ENCODE peak calls at places on chromosomes 11 and 22, in four cellular contexts. R is A549, B is HepG2, S is ovary. X is an unnamed sample. For H3K9me3, the result is how much of the 10 kb centered on the place peaks cover.

GRCh38 chr22:44828193-44828592 is 75.8 kb downstream of the ARHGAP8 start:
- DNase-seq in R (peak), B (no peak), S (no peak), X (no peak)

GRCh38 chr11:41665633-41666032 is 206.2 kb upstream of the LRRC4C start:
- DNase-seq in R (no peak), B (no peak), S (no peak), X (no peak)

GRCh38 chr22:42269407-42270177 is 861 bp downstream of the TCF20 start:
- DNase-seq in R (peak), B (peak), S (peak), X (no peak)

GRCh38 chr11:124143034-124143433 is 27.8 kb downstream of the VWA5A start:
- DNase-seq in R (no peak), B (no peak), S (no peak), X (no peak)

GRCh38 chr11:61279934-61280656 is 15.0 kb downstream of the VWCE start:
- DNase-seq in R (no peak), B (no peak), S (no peak), X (no peak)

GRCh38 chr11:1934326-1935155 is 12.6 kb upstream of the MRPL23 start:
- DNase-seq in R (no peak), B (no peak), S (no peak), X (no peak)

GRCh38 chr11:110890995-110891394 is 178.8 kb upstream of the ARHGAP20 start:
- DNase-seq in R (no peak), B (no peak), S (no peak), X (no peak)

GRCh38 chr11:111520565-111520964 is 6.0 kb downstream of the HOATZ start:
- DNase-seq in R (no peak), B (no peak), S (no peak), X (no peak)

GRCh38 chr22:19959587-19960490 is 18.2 kb upstream of the TXNRD2 start:
- DNase-seq in R (no peak), B (no peak), S (peak), X (no peak)

GRCh38 chr22:19957445-19957844 is 15.8 kb upstream of the TXNRD2 start:
- DNase-seq in R (no peak), B (no peak), S (no peak), X (no peak)

GRCh38 chr22:19960491-19961200 is 19.0 kb upstream of the TXNRD2 start:
- DNase-seq in R (no peak), B (no peak), S (no peak), X (no peak)

GRCh38 chr22:19958083-19959042 is 16.7 kb upstream of the TXNRD2 start:
- DNase-seq in R (no peak), B (no peak), S (peak), X (no peak)

GRCh38 chr22:19959043-19959586 is 17.5 kb upstream of the TXNRD2 start:
- DNase-seq in R (no peak), B (peak), S (peak), X (no peak)
- H3K4me3 ChIP-seq in R (no peak), B (peak), S (peak), X (peak)

GRCh38 chr22:48629631-48630443 is 1197.8 kb downstream of the BRD1 start:
- DNase-seq in R (no peak), B (no peak), S (no peak), X (no peak)
- H3K9me3 ChIP-seq in R (under half), B (under half), S (under half), X (under half)

GRCh38 chr22:30270841-30271240 is 4.2 kb upstream of the OSM start:
- DNase-seq in R (no peak), B (no peak), S (no peak), X (no peak)
- TF ChIP-seq EP300 in R (no peak), B (no peak), S (no peak), X (no peak)

DNA sequence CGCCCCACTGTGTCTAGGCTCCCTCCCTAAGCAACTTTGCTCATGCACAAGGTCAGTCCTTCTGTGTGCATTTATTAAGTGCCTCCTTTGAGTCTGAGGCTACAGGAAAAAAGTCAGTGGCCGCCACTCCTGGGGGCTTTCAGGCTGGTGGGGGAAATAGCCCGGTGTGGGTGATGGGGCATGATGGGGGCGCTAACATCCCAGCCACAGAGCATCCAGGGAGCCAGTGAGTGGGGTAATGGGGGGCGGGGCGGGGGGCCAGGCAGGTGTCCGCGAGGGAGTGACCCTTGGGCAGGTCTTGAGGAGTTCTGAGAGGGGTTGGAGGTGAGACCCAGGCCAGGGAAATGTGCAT is 10.0 kb upstream of the EHD1 start:
- DNase-seq in R (no peak), B (no peak), S (no peak), X (no peak)
- H3K4me3 ChIP-seq in R (peak), B (peak), S (no peak), X (peak)

DNA sequence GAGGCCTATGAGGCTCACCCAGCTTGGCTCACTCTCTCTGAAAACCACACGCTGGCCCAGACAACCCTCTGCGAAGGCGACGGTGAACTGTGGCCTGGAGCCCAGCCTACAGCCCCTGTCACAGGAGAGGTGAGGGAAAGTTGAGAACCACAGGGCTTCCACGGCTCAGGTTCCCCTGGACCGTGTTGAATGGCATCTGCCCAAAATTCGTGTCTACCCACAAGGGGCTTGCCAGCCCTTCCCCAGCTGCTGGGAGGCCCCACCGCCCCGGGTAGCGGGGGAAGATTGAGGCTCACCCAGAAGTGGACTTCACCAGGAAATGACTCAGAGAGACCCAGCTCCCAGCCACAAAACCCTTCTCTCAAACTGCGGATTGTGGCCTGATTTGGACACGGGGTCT is 197.1 kb downstream of the CTTN start:
- DNase-seq in R (no peak), B (no peak), S (no peak), X (no peak)
- H3K9me3 ChIP-seq in R (under half), B (under half), S (under half), X (under half)

GRCh38 chr11:114170226-114170625 is 110.7 kb downstream of the ZBTB16 start:
- DNase-seq in R (no peak), B (no peak), S (no peak), X (no peak)

GRCh38 chr11:114169321-114169749 is 109.8 kb downstream of the ZBTB16 start:
- DNase-seq in R (no peak), B (no peak), S (no peak), X (no peak)

GRCh38 chr11:114172055-114172861 is 112.7 kb downstream of the ZBTB16 start:
- DNase-seq in R (no peak), B (no peak), S (no peak), X (no peak)

GRCh38 chr11:114172871-114173444 is 113.4 kb downstream of the ZBTB16 start:
- DNase-seq in R (no peak), B (no peak), S (no peak), X (no peak)

GRCh38 chr11:114171257-114172054 is 111.9 kb downstream of the ZBTB16 start:
- DNase-seq in R (no peak), B (peak), S (peak), X (peak)
- TF ChIP-seq EP300 in R (no peak), B (no peak), S (peak), X (peak)

X was measured in esophagus muscularis mucosa.